ENCODE peak calls at places on chromosomes 12 and 14, in nine cellular contexts. L is fibroblast of gingiva, N is upper lobe of left lung, S is NCI-H1930, Z is SW480, H is LoVo, Y is NT2/D1, D is EL, P is activated T-cell treated with anti-CD3 and anti-CD28 coated beads for 1 hour. I is an unnamed sample.

GRCh38 chr12:40793471-40793870 is 101.2 kb downstream of the CNTN1 start:
- DNase-seq in S (no peak), L (no peak), N (no peak), D (no peak), H (no peak), Z (peak), Y (no peak), P (no peak), I (no peak)

GRCh38 chr14:50551877-50552276 is 8.1 kb upstream of the ATL1 start:
- DNase-seq in H (no peak), P (no peak), N (no peak), Y (no peak), L (no peak), S (no peak), D (no peak), Z (no peak), I (no peak)

GRCh38 chr12:121668750-121669524 is 517 bp downstream of the MORN3 start:
- DNase-seq in Y (peak), Z (no peak), P (peak), N (no peak), D (peak), L (no peak), S (no peak), H (no peak), I (peak)

GRCh38 chr14:51035611-51036192 is 59.2 kb downstream of the TRIM9 start:
- DNase-seq in P (no peak), S (no peak), L (peak), Z (no peak), Y (no peak), N (no peak), H (no peak), D (peak), I (no peak)

GRCh38 chr12:95646781-95647184 is 95.5 kb upstream of the USP44 start:
- DNase-seq in Z (no peak), S (no peak), D (peak), N (no peak), L (peak), H (no peak), Y (no peak), P (no peak), I (no peak)

GRCh38 chr14:103194256-103195045 is 71.2 kb downstream of the TNFAIP2 start:
- DNase-seq in L (peak), S (no peak), Y (no peak), Z (no peak), P (no peak), H (no peak), D (peak), N (no peak), I (no peak)

GRCh38 chr14:98926151-98926550 is 345.8 kb downstream of the BCL11B start:
- DNase-seq in L (no peak), H (no peak), Y (no peak), P (peak), S (no peak), D (no peak), Z (no peak), N (no peak), I (peak)

GRCh38 chr12:124390442-124391116 is 95.7 kb downstream of the RFLNA start:
- DNase-seq in S (no peak), D (peak), P (no peak), L (peak), Z (no peak), H (no peak), N (peak), Y (no peak), I (no peak)

GRCh38 chr12:111893287-111893686 is 51.3 kb downstream of the MAPKAPK5 start:
- DNase-seq in P (no peak), S (no peak), D (no peak), L (peak), Y (no peak), Z (no peak), N (no peak), H (no peak), I (no peak)

GRCh38 chr12:75883241-75883640 is 148.3 kb downstream of the PHLDA1 start:
- DNase-seq in L (no peak), S (no peak), H (peak), N (no peak), Z (no peak), D (no peak), Y (no peak), P (no peak), I (no peak)

GRCh38 chr12:121530600-121531355 is 50.0 kb downstream of the KDM2B start:
- DNase-seq in Z (no peak), N (peak), P (peak), S (no peak), H (no peak), Y (peak), D (peak), L (peak), I (peak)

GRCh38 chr12:67534671-67535070 is 113.9 kb upstream of the DYRK2 start:
- DNase-seq in Z (no peak), D (peak), L (peak), N (no peak), Y (no peak), P (no peak), S (no peak), H (peak), I (no peak)

GRCh38 chr12:40010899-40011774 is 94.7 kb downstream of the SLC2A13 start:
- DNase-seq in Y (peak), S (peak), D (peak), N (peak), L (peak), Z (peak), P (peak), H (peak), I (no peak)

GRCh38 chr14:35046751-35047536 is 872 bp downstream of the FAM177A1 start:
- DNase-seq in L (no peak), N (peak), Y (peak), H (peak), S (peak), D (no peak), Z (peak), P (peak), I (peak)

I was measured in CD4-positive, alpha-beta T cell.